ENCODE peak calls at places on chromosomes 16 and 17, in seven cellular contexts. L, V, Q, W, G, U and Z are unnamed samples.

GRCh38 chr16:69417537-69418199 is 6.8 kb upstream of the CYB5B start:
- DNase-seq in V (no peak), W (no peak), G (no peak), U (no peak), L (no peak), Q (peak), Z (no peak)

GRCh38 chr16:4892356-4893102 is 44.4 kb downstream of the PPL start:
- DNase-seq in L (no peak), G (no peak), W (peak), U (peak), Q (peak), V (no peak), Z (no peak)

GRCh38 chr16:66801320-66802105 is at the start of gene TERB1:
- DNase-seq in V (no peak), U (no peak), L (no peak), W (no peak), Q (no peak), G (no peak), Z (no peak)

GRCh38 chr16:23534868-23535860 is 22.0 kb downstream of the EARS2 start:
- DNase-seq in Q (no peak), L (no peak), U (no peak), G (no peak), V (no peak), W (no peak), Z (no peak)

GRCh38 chr17:17422217-17422610 is 54.6 kb upstream of the MED9 start:
- DNase-seq in G (no peak), V (no peak), Q (no peak), L (no peak), U (no peak), W (no peak), Z (no peak)

GRCh38 chr16:1494129-1494640 is 1.0 kb downstream of the TELO2 start:
- DNase-seq in U (peak), Q (peak), G (no peak), W (peak), V (no peak), L (peak), Z (peak)

GRCh38 chr17:1229891-1230571 is 40.2 kb upstream of the BHLHA9 start:
- DNase-seq in Q (no peak), G (no peak), V (no peak), U (no peak), L (peak), W (no peak), Z (no peak)

GRCh38 chr16:71669926-71670536 is 44.0 kb downstream of the MARVELD3 start:
- DNase-seq in G (no peak), Q (peak), L (no peak), W (no peak), U (no peak), V (no peak), Z (no peak)

GRCh38 chr16:57304169-57305061 is 19.9 kb upstream of the PLLP start:
- DNase-seq in L (peak), U (peak), W (no peak), Q (peak), V (peak), G (no peak), Z (no peak)

GRCh38 chr16:73794936-73795335 is 501.7 kb upstream of the PSMD7 start:
- DNase-seq in W (peak), L (no peak), G (no peak), U (peak), Q (no peak), V (no peak), Z (no peak)

GRCh38 chr16:85709766-85710423 is 21.1 kb upstream of the GINS2 start:
- DNase-seq in U (no peak), Q (no peak), G (no peak), V (no peak), L (no peak), W (no peak), Z (no peak)

GRCh38 chr17:61551255-61551742 is 39.7 kb downstream of the NACA2 start:
- DNase-seq in V (no peak), G (no peak), W (no peak), L (no peak), Q (peak), U (no peak), Z (no peak)
- TF ChIP-seq CTCF in V (peak), G (peak), W (peak), L (peak), Q (peak), U (peak), Z (peak)

GRCh38 chr17:50596191-50597037 is 35.9 kb downstream of the CACNA1G start:
- DNase-seq in U (no peak), G (no peak), L (peak), V (no peak), Q (peak), W (no peak), Z (no peak)
- TF ChIP-seq CTCF in U (peak), G (no peak), L (peak), V (no peak), Q (peak), W (peak), Z (peak)

DNA sequence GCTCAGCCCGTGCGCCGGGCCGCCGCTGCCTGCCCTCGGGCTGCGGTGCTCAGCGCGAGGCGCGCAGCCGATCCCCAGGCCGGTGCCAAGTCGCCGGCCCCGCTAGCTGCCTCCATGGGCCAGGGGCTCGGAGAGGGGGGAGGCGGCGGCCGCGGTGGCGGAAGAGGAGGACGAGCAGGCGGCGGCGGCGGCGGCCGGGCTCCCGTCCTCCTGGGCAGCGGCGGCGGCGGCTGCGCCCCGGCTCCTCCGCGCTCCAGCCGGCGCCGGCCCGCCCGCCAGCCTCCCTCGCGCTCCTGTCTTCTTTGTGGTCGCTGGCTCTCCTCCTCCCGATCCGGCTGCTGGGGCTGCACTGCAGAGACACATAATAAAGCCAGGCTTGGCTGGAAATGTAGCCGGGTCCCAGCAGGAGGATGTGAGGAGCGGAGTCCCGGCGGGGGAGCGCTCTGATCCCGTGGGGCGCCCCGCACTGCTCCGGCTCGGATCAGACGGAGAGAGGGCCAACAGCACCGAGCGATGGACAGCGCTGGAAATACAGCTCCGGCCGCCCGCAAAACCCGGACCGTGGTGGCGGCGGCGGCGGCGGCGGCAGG is 924 bp upstream of the ZNF423 start:
- DNase-seq in U (peak), Q (peak), V (peak), W (peak), G (peak), L (peak), Z (peak)
- TF ChIP-seq CTCF in U (peak), Q (peak), V (peak), W (no peak), G (no peak), L (no peak), Z (peak)

GRCh38 chr17:71118039-71118438 is 948.7 kb downstream of the KCNJ2 start:
- DNase-seq in W (no peak), V (no peak), L (no peak), G (no peak), U (no peak), Q (peak), Z (no peak)
- TF ChIP-seq CTCF in W (peak), V (no peak), L (peak), G (peak), U (peak), Q (peak), Z (peak)